ENCODE peak calls at places on chromosomes 1 and 21, in four cellular contexts. E is HuH-7, W is HT1080, Y is NCI-H446 treated with DMSO at 0.1 percent for 48 hours. B is an unnamed sample.

GRCh38 chr1:180975551-180975950 is 47.1 kb downstream of the STX6 start:
- DNase-seq in W (no peak), Y (no peak), E (no peak), B (no peak)

GRCh38 chr1:2284932-2285331 is 56.8 kb downstream of the SKI start:
- DNase-seq in W (no peak), Y (no peak), E (peak; percentile 73), B (no peak)

GRCh38 chr1:41517039-41517438 is 32.6 kb upstream of the EDN2 start:
- DNase-seq in W (no peak), E (no peak), Y (no peak), B (no peak)

GRCh38 chr1:184716158-184716557 is 38.5 kb downstream of the EDEM3 start:
- DNase-seq in W (no peak), Y (no peak), E (no peak), B (no peak)

GRCh38 chr1:207313131-207313530 is 8.3 kb upstream of the CD55 start:
- DNase-seq in W (no peak), E (no peak), Y (no peak), B (no peak)

GRCh38 chr1:201896951-201897391 is 8.3 kb downstream of the SHISA4 start:
- DNase-seq in W (no peak), Y (no peak), E (no peak), B (no peak)

GRCh38 chr1:213669512-213669911 is 318.3 kb upstream of the PROX1 start:
- DNase-seq in W (no peak), E (no peak), Y (no peak), B (no peak)

GRCh38 chr21:42411891-42412635 is 8.4 kb downstream of the UBASH3A start:
- DNase-seq in Y (no peak), E (no peak), W (no peak), B (no peak)

GRCh38 chr1:112818990-112819689 is 104.0 kb upstream of the PPM1J start:
- DNase-seq in W (peak; percentile 72), E (no peak), Y (no peak), B (no peak)

GRCh38 chr1:234768569-234769283 is 158.7 kb upstream of the IRF2BP2 start:
- DNase-seq in W (no peak), Y (no peak), E (no peak), B (no peak)

GRCh38 chr1:161943713-161944112 is 80.0 kb downstream of the OLFML2B start:
- DNase-seq in Y (no peak), W (no peak), E (no peak), B (no peak)

GRCh38 chr21:34688145-34688544 is 19.4 kb downstream of the CLIC6 start:
- DNase-seq in W (no peak), E (no peak), Y (no peak), B (no peak)

GRCh38 chr21:34812510-34813265 is 143.9 kb downstream of the CLIC6 start:
- DNase-seq in W (peak; percentile 90), E (no peak), Y (no peak), B (no peak)